ENCODE peak calls at places on chromosome 3, in six cellular contexts. K is NCI-H1092 treated with DMSO at 0.1 percent for 48 hours, S is sciatic nerve, B is mucosa of descending colon, N is IMR-90, P is A549. G is an unnamed sample.

GRCh38 chr3:149471991-149472390 is 2.5 kb upstream of the TM4SF4 start:
- DNase-seq in N (peak; percentile 52), B (no peak), S (no peak), P (peak; percentile 37), K (no peak), G (peak; percentile 94)

GRCh38 chr3:131705558-131706051 is 202.8 kb upstream of the MRPL3 start:
- DNase-seq in K (no peak), S (no peak), B (no peak), N (no peak), P (peak; percentile 44), G (peak; percentile 42)

GRCh38 chr3:44685128-44685800 is 27.2 kb upstream of the ZNF502 start:
- DNase-seq in S (peak; percentile 75), B (peak; percentile 78), P (no peak), K (peak; percentile 65), N (peak; percentile 84), G (peak; percentile 64)

GRCh38 chr3:53328750-53329149 is 18.6 kb downstream of the DCP1A start:
- DNase-seq in K (no peak), N (peak; percentile 69), S (no peak), P (no peak), B (no peak), G (no peak)

GRCh38 chr3:45442679-45443214 is 54.4 kb downstream of the LARS2 start:
- DNase-seq in P (no peak), K (no peak), N (no peak), B (no peak), S (no peak), G (no peak)

GRCh38 chr3:139764069-139764905 is 86.5 kb upstream of the NMNAT3 start:
- DNase-seq in K (no peak), P (no peak), S (no peak), B (no peak), N (no peak), G (no peak)

GRCh38 chr3:174218011-174218410 is 641.1 kb upstream of the NAALADL2 start:
- DNase-seq in P (no peak), K (no peak), B (no peak), S (no peak), N (peak; percentile 25), G (no peak)

GRCh38 chr3:12653772-12654171 is 10.1 kb downstream of the RAF1 start:
- DNase-seq in S (no peak), N (no peak), B (no peak), P (no peak), K (no peak), G (no peak)

GRCh38 chr3:24202071-24202470 is 257.0 kb downstream of the NR1D2 start:
- DNase-seq in P (no peak), N (no peak), S (no peak), K (no peak), B (no peak), G (no peak)

GRCh38 chr3:183381673-183382072 is 46.7 kb downstream of the MCF2L2 start:
- DNase-seq in K (no peak), S (no peak), N (no peak), P (no peak), B (no peak), G (no peak)

GRCh38 chr3:15521573-15521965 is at the start of gene COLQ:
- DNase-seq in B (no peak), K (no peak), N (no peak), P (no peak), S (no peak), G (no peak)

GRCh38 chr3:126773167-126773566 is 69.1 kb downstream of the CHCHD6 start:
- DNase-seq in S (no peak), P (no peak), K (no peak), B (no peak), N (no peak), G (no peak)

GRCh38 chr3:30681276-30682211 is 75.1 kb downstream of the TGFBR2 start:
- DNase-seq in K (no peak), B (peak; percentile 38), N (peak; percentile 68), P (no peak), S (peak; percentile 71), G (no peak)

GRCh38 chr3:157159037-157159761 is 748 bp downstream of the CCNL1 start:
- DNase-seq in K (peak; percentile 45), N (peak; percentile 37), S (peak; percentile 77), B (peak; percentile 75), P (peak; percentile 67), G (no peak)

GRCh38 chr3:115803661-115804060 is 180.4 kb downstream of the GAP43 start:
- DNase-seq in N (no peak), B (no peak), P (no peak), K (no peak), S (no peak), G (no peak)